ENCODE peak calls at places on chromosomes 5 and 9, in four cellular contexts. One of them, this sample, is unnamed.
A peak's percentile ranks its signal among the peaks of the same experiment; 100 is the strongest.

GRCh38 chr5:170173227-170173626 is 59.6 kb upstream of the C5orf58 start:
- DNase-seq in HCT116: peak; percentile 16
- DNase-seq in H1: no peak
- DNase-seq in GM12878: no peak
- DNase-seq in this sample: no peak

GRCh38 chr5:40386293-40386692 is 293.4 kb upstream of the PTGER4 start:
- DNase-seq in HCT116: no peak
- DNase-seq in H1: no peak
- DNase-seq in GM12878: peak; percentile 62
- DNase-seq in this sample: no peak

GRCh38 chr9:545480-545879 is 296.0 kb upstream of the DMRT1 start:
- DNase-seq in HCT116: no peak
- DNase-seq in H1: no peak
- DNase-seq in GM12878: no peak
- DNase-seq in this sample: no peak

GRCh38 chr9:113131689-113132151 is 19.1 kb upstream of the SLC31A2 start:
- DNase-seq in HCT116: no peak
- DNase-seq in H1: no peak
- DNase-seq in GM12878: no peak
- DNase-seq in this sample: peak; percentile 23

GRCh38 chr9:98226968-98227367 is 28.5 kb downstream of the TBC1D2 start:
- DNase-seq in HCT116: no peak
- DNase-seq in H1: no peak
- DNase-seq in GM12878: no peak
- DNase-seq in this sample: no peak

GRCh38 chr5:149732500-149733128 is 2.5 kb downstream of the PPARGC1B start:
- DNase-seq in HCT116: no peak
- DNase-seq in H1: no peak
- DNase-seq in GM12878: no peak
- DNase-seq in this sample: no peak

GRCh38 chr5:41794478-41794877 is 75.7 kb downstream of the OXCT1 start:
- DNase-seq in HCT116: peak; percentile 19
- DNase-seq in H1: no peak
- DNase-seq in GM12878: no peak
- DNase-seq in this sample: no peak

GRCh38 chr5:59385700-59386099 is 507.8 kb downstream of the PDE4D start:
- DNase-seq in HCT116: no peak
- DNase-seq in H1: no peak
- DNase-seq in GM12878: no peak
- DNase-seq in this sample: no peak

GRCh38 chr5:129020683-129021082 is 55.4 kb downstream of the SLC27A6 start:
- DNase-seq in HCT116: no peak
- DNase-seq in H1: no peak
- DNase-seq in GM12878: no peak
- DNase-seq in this sample: no peak

GRCh38 chr9:68508547-68508946 is 32.1 kb downstream of the TMEM252 start:
- DNase-seq in HCT116: no peak
- DNase-seq in H1: no peak
- DNase-seq in GM12878: no peak
- DNase-seq in this sample: no peak

GRCh38 chr9:71665247-71665646 is 103.1 kb downstream of the CEMIP2 start:
- DNase-seq in HCT116: no peak
- DNase-seq in H1: no peak
- DNase-seq in GM12878: no peak
- DNase-seq in this sample: no peak

GRCh38 chr5:175516933-175517823 is 38.8 kb downstream of the SFXN1 start:
- DNase-seq in HCT116: no peak
- DNase-seq in H1: no peak
- DNase-seq in GM12878: no peak
- DNase-seq in this sample: no peak

GRCh38 chr5:137498301-137498735 is 808 bp downstream of the SPOCK1 start:
- DNase-seq in HCT116: no peak
- DNase-seq in H1: no peak
- DNase-seq in GM12878: no peak
- DNase-seq in this sample: no peak

GRCh38 chr5:96658272-96658671 is 3.9 kb upstream of the CAST start:
- DNase-seq in HCT116: no peak
- DNase-seq in H1: no peak
- DNase-seq in GM12878: no peak
- DNase-seq in this sample: no peak

GRCh38 chr5:3105581-3105980 is 354.1 kb upstream of the IRX2 start:
- DNase-seq in HCT116: no peak
- DNase-seq in H1: no peak
- DNase-seq in GM12878: no peak
- DNase-seq in this sample: no peak

GRCh38 chr9:4666042-4666699 is at the start of gene SPATA6L:
- DNase-seq in HCT116: no peak
- DNase-seq in H1: no peak
- DNase-seq in GM12878: no peak
- DNase-seq in this sample: no peak

GRCh38 chr5:154970759-154971158 is 29.9 kb downstream of the MRPL22 start:
- DNase-seq in HCT116: no peak
- DNase-seq in H1: no peak
- DNase-seq in GM12878: no peak
- DNase-seq in this sample: no peak

GRCh38 chr5:105970919-105971318 is 1699.8 kb downstream of the EFNA5 start:
- DNase-seq in HCT116: no peak
- DNase-seq in H1: no peak
- DNase-seq in GM12878: no peak
- DNase-seq in this sample: no peak

GRCh38 chr5:170546257-170546656 is 42.4 kb downstream of the KCNIP1 start:
- DNase-seq in HCT116: no peak
- DNase-seq in H1: no peak
- DNase-seq in GM12878: no peak
- DNase-seq in this sample: no peak

GRCh38 chr5:148740966-148741742 is 85.3 kb upstream of the ADRB2 start:
- DNase-seq in HCT116: peak; percentile 54
- DNase-seq in H1: no peak
- DNase-seq in GM12878: no peak
- DNase-seq in this sample: no peak

GRCh38 chr5:102622244-102622643 is 123.4 kb upstream of the SLCO6A1 start:
- DNase-seq in HCT116: no peak
- DNase-seq in H1: no peak
- DNase-seq in GM12878: no peak
- DNase-seq in this sample: no peak

GRCh38 chr5:160036884-160037283 is 27.9 kb downstream of the TTC1 start:
- DNase-seq in HCT116: no peak
- DNase-seq in H1: no peak
- DNase-seq in GM12878: no peak
- DNase-seq in this sample: no peak
- H3K36me3 ChIP-seq in HCT116: peaks cover 32% of the 10 kb centered on the region
- H3K36me3 ChIP-seq in H1: peaks cover 13% of the 10 kb centered on the region
- H3K36me3 ChIP-seq in GM12878: peaks cover 6% of the 10 kb centered on the region
- H3K36me3 ChIP-seq in this sample: peaks cover 57% of the 10 kb centered on the region

DNA sequence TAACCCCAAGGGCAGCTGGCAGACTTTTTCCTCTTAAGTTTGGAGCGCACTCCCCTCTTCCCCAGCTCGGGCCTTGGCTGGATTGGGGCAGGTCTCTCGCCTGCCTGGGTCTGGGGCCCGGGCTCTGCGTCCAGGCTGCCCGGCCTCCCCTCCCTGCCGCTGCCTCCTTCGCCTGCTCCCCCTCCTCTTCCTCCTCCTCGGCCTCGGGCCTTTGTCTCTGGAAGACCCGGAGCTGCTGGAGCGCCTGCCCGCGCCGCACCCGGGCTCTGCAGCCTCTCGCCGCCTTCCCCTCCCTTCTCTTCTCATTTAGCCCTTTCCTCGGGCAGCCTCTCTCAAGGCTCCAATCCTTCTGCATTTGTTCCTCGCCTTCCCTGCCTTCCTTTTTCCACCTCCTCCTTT is 218.6 kb downstream of the C9orf50 start:
- DNase-seq in HCT116: no peak
- DNase-seq in H1: no peak
- DNase-seq in GM12878: no peak
- DNase-seq in this sample: peak; percentile 43
- TF ChIP-seq ZNF274 in HCT116: no peak
- TF ChIP-seq ZNF274 in H1: no peak
- TF ChIP-seq ZNF274 in GM12878: no peak
- TF ChIP-seq ZNF274 in this sample: no peak

DNA sequence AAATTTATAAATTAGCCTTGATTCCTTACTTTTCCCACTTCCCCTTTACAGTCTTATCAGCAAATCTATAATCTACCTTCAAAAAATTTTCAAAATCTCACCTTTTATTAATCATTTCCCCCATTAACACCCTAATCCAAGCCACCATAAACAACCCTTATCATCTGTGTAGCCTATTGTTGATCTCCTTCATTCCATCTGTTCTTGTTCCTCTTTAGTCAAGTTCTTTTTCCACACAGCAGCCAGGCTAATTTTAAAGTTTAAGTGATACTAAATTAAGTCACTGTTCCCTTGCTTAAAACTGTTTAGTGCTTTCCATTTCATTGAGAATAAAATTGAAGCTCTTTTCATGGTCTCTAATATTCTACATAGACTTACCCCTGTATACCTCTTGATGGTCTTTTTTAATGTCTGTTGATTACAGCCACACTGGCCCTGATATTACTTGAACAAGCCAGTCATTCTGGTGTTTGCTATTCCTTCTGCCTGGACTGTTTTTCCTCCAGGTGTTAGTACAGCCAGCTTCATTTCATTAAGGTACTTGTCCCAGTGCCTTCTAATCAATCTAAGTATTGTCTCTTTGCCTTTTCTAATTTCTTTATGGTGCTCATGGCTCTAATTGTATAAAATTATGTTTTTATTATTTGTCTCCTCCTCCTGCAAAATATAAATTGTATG is 31.1 kb downstream of the GPR151 start:
- DNase-seq in HCT116: no peak
- DNase-seq in H1: no peak
- DNase-seq in GM12878: no peak
- DNase-seq in this sample: no peak
- H3K36me3 ChIP-seq in HCT116: peaks cover 43% of the 10 kb centered on the region
- H3K36me3 ChIP-seq in H1: peaks cover 41% of the 10 kb centered on the region
- H3K36me3 ChIP-seq in GM12878: peaks cover 17% of the 10 kb centered on the region
- H3K36me3 ChIP-seq in this sample: peaks cover 72% of the 10 kb centered on the region

GRCh38 chr9:92242115-92242778 is 51.2 kb downstream of the IARS1 start:
- DNase-seq in HCT116: no peak
- DNase-seq in H1: no peak
- DNase-seq in GM12878: no peak
- DNase-seq in this sample: no peak
- TF ChIP-seq ZNF274 in HCT116: no peak
- TF ChIP-seq ZNF274 in H1: no peak
- TF ChIP-seq ZNF274 in GM12878: no peak
- TF ChIP-seq ZNF274 in this sample: no peak

GRCh38 chr9:37566716-37567115 is 9.5 kb downstream of the FBXO10 start:
- DNase-seq in HCT116: no peak
- DNase-seq in H1: no peak
- DNase-seq in GM12878: no peak
- DNase-seq in this sample: no peak
- H3K36me3 ChIP-seq in HCT116: peaks cover 4% of the 10 kb centered on the region
- H3K36me3 ChIP-seq in H1: no peaks in the 10 kb centered on the region
- H3K36me3 ChIP-seq in GM12878: no peaks in the 10 kb centered on the region
- H3K36me3 ChIP-seq in this sample: peaks cover 31% of the 10 kb centered on the region